ENCODE peak calls at places on chromosomes 11 and 22, in four cellular contexts. C, L, X and F are unnamed samples.

GRCh38 chr22:19965771-19966709 is 24.4 kb upstream of the TXNRD2 start:
- DNase-seq in L (no peak), C (no peak), X (no peak), F (no peak)

GRCh38 chr11:128299132-128299726 is 288.1 kb downstream of the ETS1 start:
- DNase-seq in C (no peak), L (no peak), X (peak), F (peak)

GRCh38 chr11:84476581-84476980 is 1150.6 kb downstream of the DLG2 start:
- DNase-seq in X (peak), L (no peak), C (no peak), F (no peak)

GRCh38 chr11:120708511-120709183 is 197.1 kb downstream of the GRIK4 start:
- DNase-seq in L (no peak), C (no peak), X (no peak), F (no peak)

GRCh38 chr11:134530826-134531225 is 118.8 kb upstream of the B3GAT1 start:
- DNase-seq in X (no peak), C (no peak), L (peak), F (no peak)

GRCh38 chr11:54930930-54931329 is 224.3 kb downstream of the OR4A5 start:
- DNase-seq in L (no peak), C (no peak), X (no peak), F (no peak)

GRCh38 chr11:66070604-66071325 is 693 bp downstream of the PACS1 start:
- DNase-seq in L (peak), C (peak), X (peak), F (no peak)

GRCh38 chr11:134449713-134450112 is 37.7 kb upstream of the B3GAT1 start:
- DNase-seq in L (no peak), C (no peak), X (no peak), F (no peak)

GRCh38 chr11:45798793-45799441 is 6.0 kb upstream of the SLC35C1 start:
- DNase-seq in X (no peak), C (no peak), L (no peak), F (no peak)

GRCh38 chr22:36546932-36547331 is 18.0 kb upstream of the EIF3D start:
- DNase-seq in L (no peak), X (peak), C (no peak), F (no peak)

GRCh38 chr22:50074056-50074455 is 11.2 kb downstream of the MLC1 start:
- DNase-seq in C (no peak), L (no peak), X (no peak), F (no peak)

GRCh38 chr11:130121430-130121978 is 38.1 kb upstream of the ST14 start:
- DNase-seq in C (no peak), X (peak), L (no peak), F (peak)

GRCh38 chr22:43624144-43624998 is 187.7 kb downstream of the EFCAB6 start:
- DNase-seq in C (no peak), L (no peak), X (no peak), F (no peak)

GRCh38 chr22:24358105-24358836 is 69.1 kb upstream of the ADORA2A start:
- DNase-seq in X (no peak), C (no peak), L (no peak), F (no peak)

GRCh38 chr22:38881464-38881871 is 9.5 kb upstream of the CBX6 start:
- DNase-seq in L (no peak), C (peak), X (peak), F (peak)

GRCh38 chr22:37079668-37080171 is 28.2 kb downstream of the KCTD17 start:
- DNase-seq in C (no peak), L (peak), X (peak), F (no peak)

GRCh38 chr22:23715811-23716355 is 25.1 kb downstream of the RGL4 start:
- DNase-seq in C (peak), L (no peak), X (peak), F (no peak)

GRCh38 chr11:9060700-9061111 is 30.7 kb downstream of the SCUBE2 start:
- DNase-seq in C (no peak), X (no peak), L (no peak), F (no peak)

GRCh38 chr11:44484211-44484610 is 81.3 kb upstream of the CD82 start:
- DNase-seq in C (no peak), X (peak), L (peak), F (no peak)

GRCh38 chr11:66815646-66816045 is 27.6 kb upstream of the RCE1 start:
- DNase-seq in C (no peak), X (peak), L (no peak), F (no peak)

GRCh38 chr11:35151241-35151640 is 12.3 kb downstream of the CD44 start:
- DNase-seq in L (no peak), C (no peak), X (peak), F (no peak)

GRCh38 chr11:100719362-100719761 is 32.3 kb downstream of the ARHGAP42 start:
- DNase-seq in X (peak), L (peak), C (no peak), F (no peak)

GRCh38 chr22:31139066-31139465 is 1.2 kb downstream of the PLA2G3 start:
- DNase-seq in L (no peak), C (no peak), X (no peak), F (no peak)

GRCh38 chr22:32607086-32607485 is 132.5 kb downstream of the FBXO7 start:
- DNase-seq in X (no peak), L (no peak), C (no peak), F (no peak)

GRCh38 chr11:65921876-65922275 is 2.6 kb downstream of the DRAP1 start:
- DNase-seq in X (no peak), C (no peak), L (no peak), F (no peak)

GRCh38 chr11:78564037-78564888 is 10.4 kb downstream of the NARS2 start:
- DNase-seq in C (no peak), X (peak), L (peak), F (no peak)

GRCh38 chr11:94910779-94911178 is 62.6 kb downstream of the CWC15 start:
- DNase-seq in L (no peak), C (no peak), X (peak), F (peak)

GRCh38 chr22:33758125-33758483 is 162.2 kb downstream of the LARGE1 start:
- DNase-seq in X (no peak), C (no peak), L (no peak), F (no peak)

GRCh38 chr22:34019190-34019845 is 99.0 kb upstream of the LARGE1 start:
- DNase-seq in X (no peak), C (no peak), L (no peak), F (no peak)

GRCh38 chr11:120339394-120339890 is 3.2 kb downstream of the ARHGEF12 start:
- DNase-seq in X (peak), C (no peak), L (peak), F (no peak)

GRCh38 chr11:117309310-117309709 is 6.7 kb downstream of the BACE1 start:
- DNase-seq in C (no peak), X (no peak), L (no peak), F (no peak)

GRCh38 chr11:93740031-93740801 is 1.1 kb downstream of the TAF1D start:
- DNase-seq in C (no peak), X (peak), L (no peak), F (no peak)

GRCh38 chr11:119741369-119742262 is 12.6 kb upstream of the NECTIN1 start:
- DNase-seq in L (peak), X (no peak), C (peak), F (no peak)

GRCh38 chr11:20093775-20094174 is 66.5 kb downstream of the DBX1 start:
- DNase-seq in C (no peak), L (no peak), X (peak), F (no peak)

GRCh38 chr11:118522571-118523072 is 4.7 kb upstream of the TTC36 start:
- DNase-seq in L (no peak), X (peak), C (no peak), F (no peak)

GRCh38 chr11:3049430-3050243 is 7.6 kb downstream of the CARS1 start:
- DNase-seq in L (peak), C (peak), X (peak), F (peak)
- H3K4me3 ChIP-seq in L (no peak), C (no peak), X (peak), F (peak)

GRCh38 chr11:61828629-61829407 is 718 bp downstream of the FADS2 start:
- DNase-seq in C (peak), L (peak), X (peak), F (no peak)
- TF ChIP-seq CTCF in C (peak), L (peak), X (peak), F (peak)

DNA sequence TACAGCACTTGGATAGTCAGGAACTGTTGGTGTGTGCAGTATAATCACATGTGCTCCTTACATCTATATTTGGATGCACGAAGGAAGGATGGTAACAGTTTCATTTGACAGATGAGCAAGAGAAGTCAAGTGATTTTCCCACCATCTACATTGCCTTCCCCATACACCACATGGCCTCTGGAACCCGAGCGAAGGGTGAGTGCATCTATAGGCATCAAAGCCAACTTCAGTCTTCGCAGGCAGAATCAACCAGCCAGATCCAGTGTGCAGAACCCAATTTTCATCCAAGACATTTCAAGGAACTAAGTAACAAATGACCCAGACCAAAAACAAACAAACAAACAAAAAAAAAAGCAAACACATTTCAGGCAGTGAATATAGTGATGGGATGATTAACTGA is 85.1 kb upstream of the BLID start:
- DNase-seq in L (no peak), C (no peak), X (no peak), F (no peak)
- H3K4me3 ChIP-seq in L (peak), C (peak), X (peak), F (peak)

DNA sequence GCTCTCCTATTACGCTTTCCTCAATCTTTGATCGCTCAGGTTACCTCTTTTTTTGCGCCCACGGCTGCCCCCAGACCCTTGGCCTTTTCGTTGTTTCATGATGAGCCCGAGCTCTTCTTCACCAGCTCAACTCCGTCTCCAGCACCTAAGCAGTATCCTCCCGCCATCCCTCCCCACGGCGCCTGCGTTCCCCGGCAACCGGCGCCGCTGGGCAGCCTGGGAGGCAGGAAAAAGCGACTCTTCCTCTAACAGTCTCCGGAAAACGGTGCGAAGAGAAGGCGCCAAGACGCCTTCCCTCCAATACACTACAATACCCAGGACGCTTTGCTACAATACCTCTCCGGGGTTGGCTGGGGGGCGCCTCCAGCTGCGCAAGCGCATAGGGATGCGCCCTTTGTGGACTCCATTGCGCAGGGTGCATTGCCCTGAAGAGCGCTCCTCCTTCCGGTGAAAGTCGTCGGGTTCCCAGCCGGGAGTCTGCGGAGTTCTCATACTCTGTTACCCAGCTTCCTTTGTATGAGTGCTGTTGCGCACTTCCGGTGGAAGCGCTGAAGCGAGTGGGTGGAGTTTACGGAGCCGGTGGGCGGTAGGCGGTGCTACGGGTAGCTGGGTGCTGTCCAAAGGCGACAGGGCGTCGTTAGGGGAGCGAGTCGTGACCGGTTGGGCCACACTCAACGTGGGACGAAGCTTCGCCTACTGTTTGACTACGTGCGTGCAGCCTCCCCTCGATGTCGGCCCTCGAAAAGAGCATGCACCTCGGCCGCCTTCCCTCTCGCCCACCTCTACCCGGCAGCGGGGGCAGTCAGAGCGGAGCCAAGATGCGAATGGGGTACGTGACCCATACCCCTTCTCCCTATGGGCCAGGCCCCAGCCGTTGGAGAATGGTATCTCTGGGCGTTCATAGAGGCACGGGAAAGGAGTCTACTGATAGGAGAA is at the start of the genes C2CD3 and PPME1:
- DNase-seq in L (peak), X (peak), C (peak), F (peak)
- TF ChIP-seq CTCF in L (peak), X (peak), C (peak), F (peak)

GRCh38 chr11:47376543-47377371 is 1.6 kb downstream of the SPI1 start:
- DNase-seq in C (peak), L (no peak), X (no peak), F (no peak)
- H3K4me3 ChIP-seq in C (no peak), L (peak), X (no peak), F (no peak)

GRCh38 chr22:46537221-46537945 is at the start of gene CELSR1:
- DNase-seq in X (peak), C (no peak), L (no peak), F (no peak)

GRCh38 chr22:46539169-46539568 is 1.7 kb upstream of the CELSR1 start:
- DNase-seq in C (no peak), L (no peak), X (no peak), F (no peak)

GRCh38 chr22:46538816-46539163 is 1.4 kb upstream of the CELSR1 start:
- DNase-seq in X (peak), C (no peak), L (no peak), F (no peak)

GRCh38 chr22:46536559-46537220 is 730 bp downstream of the CELSR1 start:
- DNase-seq in X (no peak), L (no peak), C (no peak), F (no peak)

DNA sequence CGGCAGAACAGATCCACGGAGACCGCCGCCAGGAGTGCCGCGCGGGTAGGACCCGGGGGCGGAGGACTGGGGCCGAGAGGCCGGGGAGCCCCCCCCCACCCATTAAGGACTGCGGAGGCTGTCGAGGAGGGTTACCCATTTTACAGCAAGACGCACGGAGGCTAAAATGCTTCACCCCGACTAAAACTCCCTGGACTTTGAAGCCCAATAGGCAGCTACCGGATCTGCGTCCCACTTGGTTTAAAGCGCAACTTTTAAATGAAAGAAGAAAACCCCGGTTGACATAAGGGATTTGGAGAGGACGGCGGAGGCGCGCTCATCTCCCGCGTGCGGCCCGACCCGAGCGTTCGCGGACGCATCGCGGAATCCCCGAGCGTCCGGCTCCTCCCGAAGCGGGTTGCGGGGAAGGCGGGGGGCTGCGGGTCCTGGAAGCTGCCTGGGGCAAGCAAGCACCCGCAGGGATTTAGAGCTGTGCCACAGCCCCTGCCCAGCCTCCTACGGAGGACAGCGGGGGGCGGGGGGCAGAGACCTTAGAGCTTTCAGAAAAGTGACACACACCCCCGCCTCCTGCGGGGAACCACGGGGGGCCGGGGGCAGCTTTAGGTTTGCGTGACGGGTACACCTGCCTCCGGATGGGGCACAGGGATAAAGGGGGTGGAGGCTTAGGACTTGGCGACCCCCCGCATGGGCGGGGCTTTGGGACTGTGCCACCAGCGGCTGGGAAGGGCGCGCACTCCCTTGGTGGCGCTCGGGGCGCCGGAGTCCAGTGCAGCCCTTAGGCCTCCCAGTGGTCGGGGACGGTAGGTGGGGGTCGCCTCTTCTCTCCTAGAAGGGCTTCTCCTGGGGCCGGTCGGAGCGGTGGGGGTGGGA is 761 bp upstream of the CELSR1 start:
- DNase-seq in X (peak), L (no peak), C (no peak), F (no peak)
- TF ChIP-seq CTCF in X (peak), L (no peak), C (no peak), F (peak)

GRCh38 chr22:41284465-41284864 is 1.5 kb downstream of the RANGAP1 start:
- DNase-seq in X (no peak), L (no peak), C (no peak), F (no peak)
- H3K4me3 ChIP-seq in X (no peak), L (no peak), C (no peak), F (peak)

GRCh38 chr11:96054870-96055705 is 131.2 kb upstream of the MTMR2 start:
- DNase-seq in C (no peak), X (peak), L (no peak), F (no peak)
- TF ChIP-seq CTCF in C (peak), X (peak), L (peak), F (peak)